ENCODE peak calls at places on chromosomes 6 and 20, in six cellular contexts. Z is right lobe of liver, T is A549, N is breast epithelium, G is transverse colon, H is Peyer's patch. C is an unnamed sample.

GRCh38 chr20:61042501-61043385 is 209.3 kb upstream of the CDH4 start:
- DNase-seq in H (no peak), G (no peak), T (no peak), Z (no peak), N (no peak), C (peak; percentile 20)

GRCh38 chr6:105488521-105489212 is 85.8 kb upstream of the PREP start:
- DNase-seq in N (no peak), T (no peak), H (no peak), Z (no peak), G (no peak), C (no peak)

GRCh38 chr20:58109918-58110635 is 118.4 kb downstream of the ANKRD60 start:
- DNase-seq in Z (no peak), G (no peak), N (no peak), H (no peak), T (no peak), C (no peak)

GRCh38 chr6:68082086-68082485 is 553.0 kb upstream of the ADGRB3 start:
- DNase-seq in T (no peak), N (no peak), G (no peak), Z (no peak), H (no peak), C (no peak)

GRCh38 chr6:118968416-118968815 is 33.5 kb upstream of the MCM9 start:
- DNase-seq in T (peak; percentile 20), G (no peak), N (no peak), Z (no peak), H (no peak), C (no peak)

GRCh38 chr20:1266167-1266973 is at the start of gene SNPH:
- DNase-seq in H (peak; percentile 78), N (no peak), T (peak; percentile 82), Z (peak; percentile 52), G (peak; percentile 81), C (peak; percentile 72)

GRCh38 chr6:19715166-19715558 is 122.0 kb upstream of the ID4 start:
- DNase-seq in H (no peak), G (no peak), T (no peak), N (no peak), Z (no peak), C (no peak)

GRCh38 chr6:101662111-101662897 is 268.8 kb downstream of the GRIK2 start:
- DNase-seq in H (no peak), G (no peak), N (no peak), Z (no peak), T (no peak), C (no peak)

GRCh38 chr6:170529839-170530520 is 23.1 kb downstream of the PSMB1 start:
- DNase-seq in H (peak; percentile 56), N (peak; percentile 69), T (peak; percentile 57), Z (peak; percentile 77), G (peak; percentile 67), C (peak; percentile 15)

GRCh38 chr6:36840471-36841461 is 1.5 kb upstream of the CPNE5 start:
- DNase-seq in Z (no peak), G (no peak), N (no peak), H (no peak), T (no peak), C (no peak)

GRCh38 chr6:18021166-18021850 is 33.9 kb upstream of the KIF13A start:
- DNase-seq in Z (no peak), H (no peak), G (no peak), N (no peak), T (no peak), C (no peak)

GRCh38 chr6:15561447-15562199 is 101.2 kb downstream of the DTNBP1 start:
- DNase-seq in N (no peak), G (no peak), Z (no peak), H (no peak), T (no peak), C (no peak)

GRCh38 chr20:32034581-32035397 is 17.3 kb upstream of the HCK start:
- DNase-seq in N (no peak), Z (no peak), G (no peak), H (no peak), T (peak; percentile 21), C (no peak)

GRCh38 chr6:49541210-49541724 is 9.2 kb upstream of the C6orf141 start:
- DNase-seq in Z (no peak), H (no peak), N (no peak), G (no peak), T (peak; percentile 83), C (peak; percentile 9)

GRCh38 chr20:39333211-39333610 is 371.1 kb downstream of the DHX35 start:
- DNase-seq in H (no peak), Z (no peak), T (no peak), G (no peak), N (no peak), C (no peak)

GRCh38 chr20:41424546-41424945 is 57.9 kb upstream of the EMILIN3 start:
- DNase-seq in H (no peak), N (no peak), G (no peak), T (no peak), Z (no peak), C (no peak)

GRCh38 chr20:3687655-3688054 is 5.8 kb upstream of the ADAM33 start:
- DNase-seq in H (no peak), T (peak; percentile 69), N (no peak), G (no peak), Z (no peak), C (peak; percentile 69)

GRCh38 chr20:58712116-58712822 is 19.7 kb downstream of the NPEPL1 start:
- DNase-seq in N (no peak), T (no peak), G (peak; percentile 5), H (peak; percentile 10), Z (no peak), C (no peak)

DNA sequence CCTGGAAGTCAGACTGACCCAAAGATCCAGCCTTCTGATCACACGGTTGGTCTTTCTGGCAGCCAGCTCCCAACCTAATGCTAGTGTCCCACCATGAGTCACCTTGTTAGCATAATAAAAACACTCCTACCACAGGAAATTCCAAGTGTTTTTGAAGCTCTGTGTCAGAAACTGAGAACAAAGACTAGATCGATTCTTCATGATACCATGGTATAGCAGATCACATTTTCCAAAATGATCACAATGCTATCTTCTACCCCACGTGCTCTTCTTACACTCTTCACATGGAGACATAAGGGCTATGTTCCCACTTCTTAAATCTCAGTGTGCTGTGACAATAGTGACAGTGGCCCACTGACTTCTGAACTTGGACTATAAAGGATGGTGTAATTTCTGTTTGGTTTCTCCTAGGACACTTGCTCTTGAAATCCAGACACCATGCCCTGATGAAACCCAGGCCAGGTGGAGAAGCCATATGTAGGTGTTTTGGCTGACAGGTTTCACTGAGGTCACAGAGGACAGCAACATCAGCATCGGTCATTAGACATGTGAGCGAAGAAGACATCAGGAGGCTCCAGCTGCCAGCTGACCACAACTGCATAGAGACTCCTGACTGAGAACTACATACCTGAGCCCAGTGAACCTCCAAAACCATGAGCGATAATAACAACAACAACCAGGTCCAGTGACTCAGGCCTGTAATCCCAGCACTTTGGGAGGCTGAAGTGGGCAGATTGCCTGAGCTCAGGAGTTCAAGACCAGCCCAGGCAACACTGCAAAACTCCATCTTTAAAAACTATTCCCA is 57.5 kb downstream of the MKKS start:
- DNase-seq in T (no peak), G (no peak), H (no peak), Z (no peak), N (no peak), C (no peak)
- TF ChIP-seq POLR2A in T (no peak), G (no peak), H (no peak), Z (no peak), N (no peak), C (no peak)

GRCh38 chr6:88517737-88518136 is 351.6 kb upstream of the CNR1 start:
- DNase-seq in Z (no peak), H (no peak), G (no peak), T (no peak), N (no peak), C (no peak)

GRCh38 chr6:88519227-88520019 is 353.3 kb upstream of the CNR1 start:
- DNase-seq in G (no peak), T (no peak), H (no peak), Z (no peak), N (no peak), C (no peak)

GRCh38 chr6:88520445-88520844 is 354.3 kb upstream of the CNR1 start:
- DNase-seq in Z (no peak), T (no peak), G (no peak), N (no peak), H (no peak), C (no peak)

DNA sequence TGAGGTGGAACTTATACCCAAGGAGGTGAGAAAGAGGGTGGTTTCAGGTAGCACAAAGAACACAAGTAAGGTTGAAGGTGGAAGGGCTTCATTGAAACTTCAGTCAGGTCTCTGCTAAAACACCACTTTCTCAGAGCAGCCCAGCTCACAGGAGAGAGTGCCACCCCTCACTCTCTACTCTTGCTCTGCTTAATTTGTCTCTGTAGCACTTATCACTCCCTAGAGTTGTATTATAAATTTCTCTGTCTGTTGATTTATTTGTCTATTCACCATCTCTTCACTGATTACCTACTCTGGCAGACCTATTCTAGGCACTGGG is 353.8 kb upstream of the CNR1 start:
- DNase-seq in H (no peak), T (no peak), N (no peak), G (no peak), Z (no peak), C (no peak)
- TF ChIP-seq POLR2A in H (no peak), T (no peak), N (no peak), G (no peak), Z (no peak), C (no peak)

GRCh38 chr6:125923371-125923877 is 33.1 kb upstream of the HINT3 start:
- DNase-seq in Z (no peak), N (no peak), H (no peak), G (no peak), T (no peak), C (no peak)

GRCh38 chr6:125918230-125918629 is 38.3 kb upstream of the HINT3 start:
- DNase-seq in T (no peak), N (no peak), G (peak; percentile 24), Z (no peak), H (no peak), C (no peak)

GRCh38 chr6:125919618-125920017 is 37.0 kb upstream of the HINT3 start:
- DNase-seq in N (no peak), H (no peak), G (no peak), T (no peak), Z (no peak), C (no peak)

GRCh38 chr6:125922322-125922860 is 34.2 kb upstream of the HINT3 start:
- DNase-seq in T (peak; percentile 64), G (no peak), Z (no peak), H (no peak), N (no peak), C (no peak)

DNA sequence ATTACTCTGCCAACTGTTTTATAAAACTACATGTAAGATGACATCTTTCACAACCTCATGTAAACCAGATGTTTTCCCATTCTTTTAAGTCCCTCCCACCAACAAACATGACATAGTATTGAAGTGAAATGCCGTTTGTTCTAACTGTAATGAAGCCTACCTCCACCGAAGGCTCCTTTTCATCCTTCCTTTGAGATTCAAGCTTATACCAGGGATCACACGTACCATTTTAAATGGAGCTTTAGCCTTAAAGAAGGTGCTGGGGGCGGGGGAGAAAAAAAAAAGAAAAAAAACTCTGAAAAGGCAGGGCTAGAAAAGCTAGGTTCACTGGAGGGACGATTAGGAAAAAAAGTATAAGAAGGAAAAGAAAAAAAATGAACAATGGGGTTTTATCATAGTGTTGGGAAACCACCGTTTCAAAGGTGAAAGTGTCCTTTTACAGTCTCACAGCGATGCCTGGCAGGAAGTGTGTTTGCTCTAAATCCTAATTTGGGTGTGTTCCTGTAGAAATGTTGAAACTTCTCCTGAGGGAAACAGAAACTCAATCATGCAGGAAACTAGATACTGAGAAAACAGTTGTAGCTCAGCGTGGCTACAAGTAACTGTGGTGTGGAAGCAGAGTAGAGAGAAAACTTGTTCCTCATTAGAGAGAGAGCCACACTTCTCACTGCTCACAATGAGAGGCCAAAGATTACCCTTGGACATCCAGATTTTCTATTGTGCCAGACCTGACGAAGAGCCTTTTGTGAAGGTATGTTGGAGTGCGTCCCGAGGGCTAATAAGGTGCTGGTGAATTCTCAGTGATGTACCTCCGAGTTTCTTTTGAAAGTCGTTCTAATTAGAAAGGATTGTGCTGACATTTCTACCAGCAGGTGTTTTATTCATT is 37.6 kb upstream of the HINT3 start:
- DNase-seq in N (no peak), G (peak; percentile 58), T (peak; percentile 92), Z (no peak), H (peak; percentile 29), C (no peak)
- TF ChIP-seq POLR2A in N (peak; percentile 84), G (peak; percentile 86), T (peak; percentile 8), Z (peak; percentile 98), H (peak; percentile 68), C (no peak)

GRCh38 chr20:18566892-18567738 is at the start of gene SMIM26:
- DNase-seq in Z (peak; percentile 96), N (peak; percentile 91), H (peak; percentile 89), G (peak; percentile 95), T (peak; percentile 96), C (peak; percentile 85)
- TF ChIP-seq POLR2A in Z (peak; percentile 62), N (peak; percentile 22), H (peak; percentile 38), G (peak; percentile 57), T (peak; percentile 92), C (peak; percentile 93)

C was measured in H54.